ENCODE peak calls at places on chromosomes 5 and 9, in nine cellular contexts. One of them, this sample, is unnamed.

GRCh38 chr5:171314728-171315385 is 5.8 kb downstream of the TLX3 start:
- DNase-seq in A549: no peak
- DNase-seq in fibroblast of lung: no peak
- DNase-seq in HL-60: no peak
- DNase-seq in HepG2: no peak
- DNase-seq in tibial artery: peak; percentile 60
- DNase-seq in OCI-LY7: no peak
- DNase-seq in mucosa of descending colon: no peak
- DNase-seq in left ventricle myocardium inferior: peak; percentile 38
- DNase-seq in this sample: no peak

GRCh38 chr5:93092349-93093105 is 488.5 kb downstream of the NR2F1-AS1 start:
- DNase-seq in fibroblast of lung: peak; percentile 62
- DNase-seq in A549: no peak
- DNase-seq in HL-60: no peak
- DNase-seq in OCI-LY7: no peak
- DNase-seq in left ventricle myocardium inferior: no peak
- DNase-seq in HepG2: no peak
- DNase-seq in tibial artery: no peak
- DNase-seq in mucosa of descending colon: no peak
- DNase-seq in this sample: peak; percentile 63

GRCh38 chr5:121693864-121694263 is 157.8 kb upstream of the FTMT start:
- DNase-seq in fibroblast of lung: peak; percentile 9
- DNase-seq in A549: no peak
- DNase-seq in mucosa of descending colon: no peak
- DNase-seq in left ventricle myocardium inferior: no peak
- DNase-seq in OCI-LY7: no peak
- DNase-seq in tibial artery: no peak
- DNase-seq in HL-60: no peak
- DNase-seq in HepG2: no peak
- DNase-seq in this sample: peak; percentile 44

GRCh38 chr5:125198270-125198974 is 452.0 kb upstream of the ZNF608 start:
- DNase-seq in fibroblast of lung: peak; percentile 71
- DNase-seq in left ventricle myocardium inferior: peak; percentile 74
- DNase-seq in HepG2: no peak
- DNase-seq in A549: no peak
- DNase-seq in HL-60: no peak
- DNase-seq in OCI-LY7: peak; percentile 47
- DNase-seq in tibial artery: no peak
- DNase-seq in mucosa of descending colon: peak; percentile 39
- DNase-seq in this sample: peak; percentile 81

GRCh38 chr5:151671979-151672378 is 14.7 kb downstream of the SPARC start:
- DNase-seq in fibroblast of lung: peak; percentile 78
- DNase-seq in tibial artery: peak; percentile 83
- DNase-seq in HL-60: no peak
- DNase-seq in A549: no peak
- DNase-seq in HepG2: no peak
- DNase-seq in left ventricle myocardium inferior: no peak
- DNase-seq in OCI-LY7: no peak
- DNase-seq in mucosa of descending colon: no peak
- DNase-seq in this sample: peak; percentile 88

GRCh38 chr9:33239922-33240321 is at the start of gene SPINK4:
- DNase-seq in left ventricle myocardium inferior: peak; percentile 25
- DNase-seq in OCI-LY7: no peak
- DNase-seq in HL-60: no peak
- DNase-seq in HepG2: peak; percentile 28
- DNase-seq in mucosa of descending colon: no peak
- DNase-seq in fibroblast of lung: peak; percentile 67
- DNase-seq in A549: no peak
- DNase-seq in tibial artery: no peak
- DNase-seq in this sample: no peak

GRCh38 chr5:6710078-6710477 is 3.2 kb upstream of the TENT4A start:
- DNase-seq in left ventricle myocardium inferior: no peak
- DNase-seq in mucosa of descending colon: no peak
- DNase-seq in HepG2: no peak
- DNase-seq in tibial artery: no peak
- DNase-seq in A549: no peak
- DNase-seq in OCI-LY7: no peak
- DNase-seq in fibroblast of lung: no peak
- DNase-seq in HL-60: no peak
- DNase-seq in this sample: no peak

GRCh38 chr5:91151947-91152346 is 231.2 kb downstream of the ARRDC3 start:
- DNase-seq in fibroblast of lung: peak; percentile 89
- DNase-seq in OCI-LY7: no peak
- DNase-seq in HepG2: peak; percentile 4
- DNase-seq in HL-60: no peak
- DNase-seq in left ventricle myocardium inferior: peak; percentile 60
- DNase-seq in mucosa of descending colon: no peak
- DNase-seq in A549: peak; percentile 48
- DNase-seq in tibial artery: peak; percentile 83
- DNase-seq in this sample: peak; percentile 87

DNA sequence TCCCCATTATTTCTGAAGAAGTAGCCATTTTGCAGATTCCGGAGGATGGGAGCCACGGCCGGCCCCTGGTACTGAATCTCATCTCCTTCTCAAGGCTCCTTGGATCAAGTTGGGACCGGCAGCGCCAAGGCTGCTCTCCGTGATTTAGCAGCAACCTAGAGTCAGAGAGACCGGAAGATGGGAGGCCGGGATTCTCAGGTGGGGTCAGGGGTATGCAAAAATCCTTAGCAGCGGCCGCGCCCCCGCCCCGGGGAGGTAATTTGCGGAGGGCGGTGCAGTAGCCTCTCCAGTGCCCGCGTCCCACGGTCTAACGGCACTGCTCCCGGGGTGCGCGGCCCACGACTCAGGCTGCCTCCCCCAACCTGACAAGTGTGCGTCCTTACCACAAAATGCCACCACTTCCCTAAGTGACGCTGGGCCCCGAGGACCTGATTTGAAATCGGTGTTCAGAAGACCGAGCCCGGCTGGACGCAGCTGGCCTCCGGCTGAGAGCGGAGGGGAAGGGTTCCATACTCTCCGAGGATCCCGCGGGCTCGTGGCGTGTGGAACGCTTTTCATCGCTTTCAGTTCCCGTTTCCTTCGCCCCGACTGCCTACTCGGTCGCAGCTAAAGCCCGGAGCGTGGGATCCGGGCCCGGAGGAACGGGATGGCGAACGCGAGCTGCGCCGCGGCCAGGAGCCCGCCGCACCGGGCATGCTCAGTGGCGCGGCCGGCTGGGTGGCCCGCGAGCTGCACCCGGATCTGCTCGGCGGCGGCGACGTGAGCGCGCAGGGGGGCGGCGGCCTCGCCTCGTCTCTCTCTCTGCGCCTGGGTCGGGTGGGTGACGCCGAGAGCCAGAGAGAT is at the start of gene SCAMP1:
- DNase-seq in HL-60: peak; percentile 63
- DNase-seq in mucosa of descending colon: peak; percentile 98
- DNase-seq in tibial artery: peak; percentile 95
- DNase-seq in fibroblast of lung: peak; percentile 90
- DNase-seq in OCI-LY7: peak; percentile 96
- DNase-seq in A549: peak; percentile 92
- DNase-seq in HepG2: peak; percentile 77
- DNase-seq in left ventricle myocardium inferior: peak; percentile 92
- DNase-seq in this sample: peak; percentile 88
- TF ChIP-seq CTCF in HL-60: no peak
- TF ChIP-seq CTCF in mucosa of descending colon: peak; percentile 54
- TF ChIP-seq CTCF in tibial artery: peak; percentile 50
- TF ChIP-seq CTCF in fibroblast of lung: no peak
- TF ChIP-seq CTCF in OCI-LY7: no peak
- TF ChIP-seq CTCF in A549: no peak
- TF ChIP-seq CTCF in HepG2: peak; percentile 51
- TF ChIP-seq CTCF in left ventricle myocardium inferior: peak; percentile 72
- TF ChIP-seq CTCF in this sample: no peak

GRCh38 chr5:158569534-158569933 is 530.2 kb downstream of the EBF1 start:
- DNase-seq in HepG2: no peak
- DNase-seq in OCI-LY7: no peak
- DNase-seq in left ventricle myocardium inferior: no peak
- DNase-seq in HL-60: no peak
- DNase-seq in fibroblast of lung: peak; percentile 23
- DNase-seq in mucosa of descending colon: no peak
- DNase-seq in tibial artery: no peak
- DNase-seq in A549: no peak
- DNase-seq in this sample: no peak
- H3K4me3 ChIP-seq in HepG2: no peak overlapping the region
- H3K4me3 ChIP-seq in OCI-LY7: no peak overlapping the region
- H3K4me3 ChIP-seq in left ventricle myocardium inferior: no peak overlapping the region
- H3K4me3 ChIP-seq in HL-60: no peak overlapping the region
- H3K4me3 ChIP-seq in fibroblast of lung: no peak overlapping the region
- H3K4me3 ChIP-seq in mucosa of descending colon: no peak overlapping the region
- H3K4me3 ChIP-seq in tibial artery: no peak overlapping the region
- H3K4me3 ChIP-seq in A549: no peak overlapping the region
- H3K4me3 ChIP-seq in this sample: no peak overlapping the region

GRCh38 chr5:50889790-50890189 is 223.4 kb downstream of the PARP8 start:
- DNase-seq in HL-60: no peak
- DNase-seq in left ventricle myocardium inferior: no peak
- DNase-seq in HepG2: no peak
- DNase-seq in fibroblast of lung: no peak
- DNase-seq in tibial artery: no peak
- DNase-seq in A549: no peak
- DNase-seq in mucosa of descending colon: no peak
- DNase-seq in OCI-LY7: no peak
- DNase-seq in this sample: no peak
- TF ChIP-seq CTCF in HL-60: no peak
- TF ChIP-seq CTCF in left ventricle myocardium inferior: no peak
- TF ChIP-seq CTCF in HepG2: no peak
- TF ChIP-seq CTCF in fibroblast of lung: no peak
- TF ChIP-seq CTCF in tibial artery: no peak
- TF ChIP-seq CTCF in A549: no peak
- TF ChIP-seq CTCF in mucosa of descending colon: no peak
- TF ChIP-seq CTCF in OCI-LY7: no peak
- TF ChIP-seq CTCF in this sample: no peak

GRCh38 chr5:72294473-72294872 is 25.6 kb downstream of the MRPS27 start:
- DNase-seq in HepG2: no peak
- DNase-seq in tibial artery: no peak
- DNase-seq in left ventricle myocardium inferior: no peak
- DNase-seq in mucosa of descending colon: no peak
- DNase-seq in fibroblast of lung: no peak
- DNase-seq in A549: no peak
- DNase-seq in HL-60: no peak
- DNase-seq in OCI-LY7: peak; percentile 43
- DNase-seq in this sample: no peak

GRCh38 chr5:72293495-72294055 is 26.5 kb downstream of the MRPS27 start:
- DNase-seq in left ventricle myocardium inferior: no peak
- DNase-seq in tibial artery: no peak
- DNase-seq in HL-60: no peak
- DNase-seq in fibroblast of lung: no peak
- DNase-seq in mucosa of descending colon: no peak
- DNase-seq in A549: no peak
- DNase-seq in OCI-LY7: peak; percentile 51
- DNase-seq in HepG2: no peak
- DNase-seq in this sample: no peak

GRCh38 chr5:72290356-72291133 is 29.5 kb downstream of the MRPS27 start:
- DNase-seq in HL-60: no peak
- DNase-seq in OCI-LY7: peak; percentile 64
- DNase-seq in A549: no peak
- DNase-seq in HepG2: no peak
- DNase-seq in fibroblast of lung: peak; percentile 38
- DNase-seq in left ventricle myocardium inferior: no peak
- DNase-seq in tibial artery: no peak
- DNase-seq in mucosa of descending colon: no peak
- DNase-seq in this sample: no peak

GRCh38 chr5:72291601-72292000 is 28.4 kb downstream of the MRPS27 start:
- DNase-seq in HepG2: no peak
- DNase-seq in A549: no peak
- DNase-seq in mucosa of descending colon: no peak
- DNase-seq in tibial artery: no peak
- DNase-seq in OCI-LY7: peak; percentile 48
- DNase-seq in fibroblast of lung: no peak
- DNase-seq in HL-60: no peak
- DNase-seq in left ventricle myocardium inferior: no peak
- DNase-seq in this sample: no peak

GRCh38 chr5:72292411-72292810 is 27.6 kb downstream of the MRPS27 start:
- DNase-seq in OCI-LY7: no peak
- DNase-seq in left ventricle myocardium inferior: no peak
- DNase-seq in A549: no peak
- DNase-seq in tibial artery: no peak
- DNase-seq in HL-60: no peak
- DNase-seq in fibroblast of lung: no peak
- DNase-seq in mucosa of descending colon: no peak
- DNase-seq in HepG2: no peak
- DNase-seq in this sample: no peak
- H3K4me3 ChIP-seq in OCI-LY7: peak overlapping the region; percentile 17
- H3K4me3 ChIP-seq in left ventricle myocardium inferior: no peak overlapping the region
- H3K4me3 ChIP-seq in A549: no peak overlapping the region
- H3K4me3 ChIP-seq in tibial artery: no peak overlapping the region
- H3K4me3 ChIP-seq in HL-60: no peak overlapping the region
- H3K4me3 ChIP-seq in fibroblast of lung: no peak overlapping the region
- H3K4me3 ChIP-seq in mucosa of descending colon: no peak overlapping the region
- H3K4me3 ChIP-seq in HepG2: no peak overlapping the region
- H3K4me3 ChIP-seq in this sample: no peak overlapping the region

DNA sequence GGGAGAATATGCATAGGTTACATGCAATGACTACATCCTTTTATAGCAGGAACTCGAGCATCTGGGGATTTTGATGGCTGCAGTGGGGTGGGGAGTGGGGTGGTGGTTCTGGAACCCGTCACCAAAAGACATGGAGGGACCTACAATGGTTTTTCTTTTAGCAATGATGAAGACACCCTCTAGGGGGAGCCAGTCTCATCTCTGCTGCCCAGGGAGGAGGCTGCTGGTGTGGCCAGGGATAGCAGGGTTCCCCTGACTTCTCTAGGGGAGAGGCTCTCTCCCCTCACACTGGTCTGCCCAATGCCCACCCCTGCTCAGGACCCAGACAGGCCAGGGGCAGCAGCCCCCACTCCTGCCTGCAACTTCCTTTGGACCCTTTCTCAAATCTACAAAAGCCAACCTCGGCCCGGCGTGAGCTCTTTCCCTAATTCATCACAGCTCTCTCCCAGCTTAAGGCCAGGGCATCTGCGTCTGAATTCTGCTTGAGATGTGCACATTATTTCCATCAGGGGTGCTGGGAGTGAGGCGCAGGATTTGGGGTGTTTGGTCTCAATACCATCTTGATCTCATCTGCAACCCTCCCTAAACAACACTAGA is 73.5 kb upstream of the RETREG1 start:
- DNase-seq in tibial artery: no peak
- DNase-seq in fibroblast of lung: peak; percentile 29
- DNase-seq in left ventricle myocardium inferior: no peak
- DNase-seq in OCI-LY7: peak; percentile 10
- DNase-seq in HL-60: peak; percentile 17
- DNase-seq in HepG2: peak; percentile 59
- DNase-seq in A549: peak; percentile 88
- DNase-seq in mucosa of descending colon: no peak
- DNase-seq in this sample: peak; percentile 54
- TF ChIP-seq CTCF in tibial artery: peak; percentile 25
- TF ChIP-seq CTCF in fibroblast of lung: peak; percentile 88
- TF ChIP-seq CTCF in left ventricle myocardium inferior: peak; percentile 68
- TF ChIP-seq CTCF in OCI-LY7: peak; percentile 72
- TF ChIP-seq CTCF in HL-60: peak; percentile 54
- TF ChIP-seq CTCF in HepG2: peak; percentile 80
- TF ChIP-seq CTCF in A549: peak; percentile 69
- TF ChIP-seq CTCF in mucosa of descending colon: no peak
- TF ChIP-seq CTCF in this sample: peak; percentile 83

GRCh38 chr9:137299938-137300337 is 2.1 kb downstream of the NRARP start:
- DNase-seq in HL-60: no peak
- DNase-seq in OCI-LY7: no peak
- DNase-seq in fibroblast of lung: no peak
- DNase-seq in HepG2: no peak
- DNase-seq in tibial artery: no peak
- DNase-seq in A549: no peak
- DNase-seq in mucosa of descending colon: peak; percentile 50
- DNase-seq in left ventricle myocardium inferior: peak; percentile 23
- DNase-seq in this sample: no peak
- H3K4me3 ChIP-seq in HL-60: no peak overlapping the region
- H3K4me3 ChIP-seq in OCI-LY7: no peak overlapping the region
- H3K4me3 ChIP-seq in fibroblast of lung: no peak overlapping the region
- H3K4me3 ChIP-seq in HepG2: no peak overlapping the region
- H3K4me3 ChIP-seq in tibial artery: no peak overlapping the region
- H3K4me3 ChIP-seq in A549: no peak overlapping the region
- H3K4me3 ChIP-seq in mucosa of descending colon: peak overlapping the region; percentile 15
- H3K4me3 ChIP-seq in left ventricle myocardium inferior: peak overlapping the region; percentile 80
- H3K4me3 ChIP-seq in this sample: no peak overlapping the region

This sample was measured in fibroblast of mammary gland.